ENCODE peak calls at places on chromosome 4, in four cellular contexts. M, R, L and F are unnamed samples.

GRCh38 chr4:1398686-1399507 is 7.3 kb downstream of the NKX1-1 start:
- DNase-seq in M (peak), R (no peak), L (no peak), F (no peak)

GRCh38 chr4:1948892-1949436 is 59.8 kb downstream of the NELFA start:
- DNase-seq in M (no peak), R (no peak), L (no peak), F (no peak)

GRCh38 chr4:34953145-34953799 is 1291.0 kb downstream of the ARAP2 start:
- DNase-seq in M (no peak), R (no peak), L (no peak), F (no peak)

GRCh38 chr4:54902261-54902660 is 223.1 kb downstream of the KDR start:
- DNase-seq in M (no peak), R (peak), L (no peak), F (peak)

GRCh38 chr4:87235020-87235671 is 14.7 kb upstream of the KLHL8 start:
- DNase-seq in M (no peak), R (peak), L (no peak), F (no peak)

GRCh38 chr4:174314770-174315169 is 31.1 kb downstream of the CEP44 start:
- DNase-seq in M (no peak), R (peak), L (no peak), F (no peak)

GRCh38 chr4:9999956-10000551 is 21.2 kb downstream of the SLC2A9 start:
- DNase-seq in M (no peak), R (peak), L (no peak), F (no peak)

GRCh38 chr4:71195932-71196331 is 142.9 kb upstream of the SLC4A4 start:
- DNase-seq in M (no peak), R (peak), L (no peak), F (no peak)

GRCh38 chr4:113292371-113293042 is 243.1 kb downstream of the ANK2 start:
- DNase-seq in M (no peak), R (peak), L (no peak), F (no peak)

GRCh38 chr4:44916406-44916805 is 190.1 kb upstream of the GNPDA2 start:
- DNase-seq in M (no peak), R (no peak), L (no peak), F (no peak)

GRCh38 chr4:154781126-154781982 is at the start of gene RBM46:
- DNase-seq in M (no peak), R (no peak), L (no peak), F (no peak)

GRCh38 chr4:26321326-26322276 is 787 bp downstream of the RBPJ start:
- DNase-seq in M (no peak), R (peak), L (peak), F (no peak)

GRCh38 chr4:183129675-183130074 is 30.6 kb downstream of the WWC2 start:
- DNase-seq in M (no peak), R (no peak), L (no peak), F (no peak)

GRCh38 chr4:139920552-139920951 is 233.4 kb downstream of the MAML3 start:
- DNase-seq in M (no peak), R (no peak), L (no peak), F (no peak)

GRCh38 chr4:87961993-87962791 is 13.3 kb upstream of the SPP1 start:
- DNase-seq in M (no peak), R (peak), L (no peak), F (no peak)

GRCh38 chr4:144750348-144750747 is 104.4 kb downstream of the HHIP start:
- DNase-seq in M (no peak), R (no peak), L (no peak), F (no peak)

GRCh38 chr4:152808670-152809069 is 28.9 kb downstream of the ARFIP1 start:
- DNase-seq in M (no peak), R (no peak), L (no peak), F (no peak)

GRCh38 chr4:39521253-39521908 is 5.9 kb downstream of the UGDH start:
- DNase-seq in M (no peak), R (peak), L (no peak), F (no peak)

GRCh38 chr4:7917669-7918068 is 22.0 kb downstream of the AFAP1 start:
- DNase-seq in M (no peak), R (no peak), L (no peak), F (no peak)

GRCh38 chr4:140061194-140061593 is 92.8 kb downstream of the MAML3 start:
- DNase-seq in M (no peak), R (peak), L (no peak), F (no peak)

GRCh38 chr4:82463221-82463620 is 32.8 kb downstream of the ENOPH1 start:
- DNase-seq in M (no peak), R (no peak), L (no peak), F (peak)

GRCh38 chr4:161663844-161664243 is 500.0 kb downstream of the FSTL5 start:
- DNase-seq in M (no peak), R (no peak), L (no peak), F (no peak)

GRCh38 chr4:108240356-108240755 is 71.6 kb upstream of the LEF1 start:
- DNase-seq in M (no peak), R (peak), L (no peak), F (no peak)

GRCh38 chr4:177128306-177128705 is 181.4 kb upstream of the NEIL3 start:
- DNase-seq in M (no peak), R (peak), L (no peak), F (no peak)

GRCh38 chr4:72136429-72136828 is 104.6 kb downstream of the NPFFR2 start:
- DNase-seq in M (no peak), R (no peak), L (no peak), F (no peak)

GRCh38 chr4:2297606-2298517 is 36.0 kb upstream of the MXD4 start:
- DNase-seq in M (peak), R (no peak), L (no peak), F (no peak)

GRCh38 chr4:40704073-40704472 is 45.7 kb upstream of the NSUN7 start:
- DNase-seq in M (no peak), R (no peak), L (no peak), F (no peak)

GRCh38 chr4:112589207-112589606 is 47.5 kb downstream of the ZGRF1 start:
- DNase-seq in M (no peak), R (peak), L (no peak), F (no peak)

GRCh38 chr4:108395786-108396185 is 224.6 kb upstream of the RPL34 start:
- DNase-seq in M (no peak), R (no peak), L (no peak), F (peak)

GRCh38 chr4:54912155-54912554 is 213.2 kb downstream of the KDR start:
- DNase-seq in M (no peak), R (no peak), L (no peak), F (peak)

GRCh38 chr4:83438719-83439118 is 16.9 kb downstream of the HELQ start:
- DNase-seq in M (no peak), R (no peak), L (no peak), F (no peak)

GRCh38 chr4:38078590-38079381 is 118.6 kb downstream of the PTTG2 start:
- DNase-seq in M (no peak), R (peak), L (no peak), F (no peak)

GRCh38 chr4:100288167-100288566 is 97.9 kb upstream of the DDIT4L start:
- DNase-seq in M (no peak), R (peak), L (no peak), F (no peak)

GRCh38 chr4:140019619-140020367 is 134.2 kb downstream of the MAML3 start:
- DNase-seq in M (no peak), R (no peak), L (no peak), F (no peak)

GRCh38 chr4:101823864-101824263 is 33.3 kb downstream of the BANK1 start:
- DNase-seq in M (no peak), R (no peak), L (no peak), F (no peak)

GRCh38 chr4:51885371-51885770 is 42.4 kb downstream of the DCUN1D4 start:
- DNase-seq in M (no peak), R (peak), L (no peak), F (no peak)

GRCh38 chr4:78591404-78591803 is 39.8 kb downstream of the ANXA3 start:
- DNase-seq in M (no peak), R (no peak), L (no peak), F (no peak)

DNA sequence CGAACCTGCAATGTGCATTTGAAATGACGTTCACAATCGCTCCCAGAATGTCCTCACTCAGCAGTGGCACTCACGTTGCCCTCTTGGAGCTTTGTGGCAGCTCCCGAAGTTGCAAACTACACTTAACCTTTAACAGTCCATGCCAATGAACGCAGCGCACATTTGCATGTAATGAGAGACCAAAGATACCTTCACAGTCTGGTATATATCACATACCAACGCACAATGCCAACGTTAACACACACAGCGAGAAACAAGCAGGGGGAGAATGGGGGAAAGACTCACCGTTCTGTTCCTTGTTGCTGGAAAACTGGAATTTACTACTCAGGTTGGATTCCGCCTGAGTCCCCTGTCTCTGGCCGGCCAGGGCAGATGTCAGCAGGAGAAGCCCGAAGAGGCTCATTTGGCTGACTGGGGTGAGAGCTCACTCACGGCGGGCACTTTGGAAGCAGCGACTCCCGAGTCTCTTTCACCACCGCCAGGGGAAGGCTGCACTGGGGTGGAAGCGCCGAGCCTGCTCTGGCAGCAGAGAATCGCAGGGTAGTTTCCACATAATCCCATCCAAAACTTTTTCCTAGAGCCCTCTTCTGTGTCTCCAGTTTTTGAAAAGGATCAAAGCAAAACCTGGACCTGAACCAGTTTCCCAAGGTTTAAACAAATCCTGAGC is 965 bp downstream of the PDGFC start:
- DNase-seq in M (no peak), R (peak), L (peak), F (peak)
- TF ChIP-seq POLR2A in M (no peak), R (no peak), L (peak), F (no peak)

GRCh38 chr4:6610856-6611430 is 29.5 kb upstream of the MRFAP1 start:
- DNase-seq in M (no peak), R (no peak), L (no peak), F (no peak)

GRCh38 chr4:6616087-6616995 is 24.1 kb upstream of the MRFAP1 start:
- DNase-seq in M (no peak), R (no peak), L (no peak), F (no peak)

GRCh38 chr4:6612961-6613675 is 27.4 kb upstream of the MRFAP1 start:
- DNase-seq in M (no peak), R (no peak), L (no peak), F (no peak)

GRCh38 chr4:6614701-6615230 is 25.7 kb upstream of the MRFAP1 start:
- DNase-seq in M (no peak), R (no peak), L (no peak), F (no peak)

DNA sequence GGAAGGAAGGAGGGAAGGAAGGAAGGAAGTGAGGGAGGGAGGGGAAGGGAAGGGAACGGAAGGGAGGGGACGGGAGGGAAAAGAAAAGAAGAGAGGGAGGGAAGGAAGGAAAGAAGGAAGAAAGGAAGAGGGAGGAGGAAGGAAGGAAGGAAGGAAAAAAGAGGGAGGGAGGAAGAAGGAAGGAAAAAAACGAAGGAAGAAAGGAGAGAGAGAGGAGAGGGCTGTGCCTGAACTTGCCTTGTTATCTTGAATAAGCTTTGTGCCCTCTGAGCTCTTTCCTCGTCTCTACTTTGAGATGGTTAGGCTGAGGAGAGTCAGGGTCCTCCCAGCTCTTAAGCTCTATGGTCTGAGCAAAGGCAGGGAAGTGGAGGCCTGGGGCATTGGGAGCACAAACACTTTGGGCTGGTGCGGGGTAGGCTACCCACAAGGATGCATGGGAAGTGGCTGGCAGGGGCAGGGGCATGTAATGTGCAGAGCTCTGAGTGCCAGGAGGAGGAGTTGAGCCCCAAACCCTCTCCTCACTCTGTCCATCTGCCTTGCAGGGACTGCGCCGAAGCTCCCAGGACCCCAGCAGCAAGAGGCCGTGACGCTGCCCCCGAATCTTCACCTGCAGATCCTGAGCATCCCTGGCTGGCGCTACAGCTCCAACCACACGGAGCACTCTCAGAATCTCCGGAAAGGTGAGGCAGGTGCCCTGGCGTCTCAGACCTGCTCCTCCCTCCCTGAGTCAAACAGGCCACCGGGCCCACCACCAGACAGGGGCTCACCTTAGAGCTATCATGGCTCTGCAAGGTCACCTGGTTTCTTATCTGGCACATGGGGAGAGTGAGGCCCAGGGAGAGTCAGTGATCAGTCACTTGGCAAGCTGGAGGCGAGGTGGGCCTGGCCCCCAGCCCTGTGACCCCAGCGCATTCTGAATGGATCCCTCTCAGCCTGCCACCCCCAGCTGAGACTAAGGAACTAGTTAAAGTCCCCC is 26.5 kb upstream of the MRFAP1 start:
- DNase-seq in M (no peak), R (no peak), L (no peak), F (no peak)
- TF ChIP-seq POLR2A in M (no peak), R (no peak), L (no peak), F (no peak)

GRCh38 chr4:186775867-186776266 is 52.2 kb upstream of the FAT1 start:
- DNase-seq in M (no peak), R (peak), L (no peak), F (no peak)
- TF ChIP-seq POLR2A in M (no peak), R (no peak), L (no peak), F (no peak)

DNA sequence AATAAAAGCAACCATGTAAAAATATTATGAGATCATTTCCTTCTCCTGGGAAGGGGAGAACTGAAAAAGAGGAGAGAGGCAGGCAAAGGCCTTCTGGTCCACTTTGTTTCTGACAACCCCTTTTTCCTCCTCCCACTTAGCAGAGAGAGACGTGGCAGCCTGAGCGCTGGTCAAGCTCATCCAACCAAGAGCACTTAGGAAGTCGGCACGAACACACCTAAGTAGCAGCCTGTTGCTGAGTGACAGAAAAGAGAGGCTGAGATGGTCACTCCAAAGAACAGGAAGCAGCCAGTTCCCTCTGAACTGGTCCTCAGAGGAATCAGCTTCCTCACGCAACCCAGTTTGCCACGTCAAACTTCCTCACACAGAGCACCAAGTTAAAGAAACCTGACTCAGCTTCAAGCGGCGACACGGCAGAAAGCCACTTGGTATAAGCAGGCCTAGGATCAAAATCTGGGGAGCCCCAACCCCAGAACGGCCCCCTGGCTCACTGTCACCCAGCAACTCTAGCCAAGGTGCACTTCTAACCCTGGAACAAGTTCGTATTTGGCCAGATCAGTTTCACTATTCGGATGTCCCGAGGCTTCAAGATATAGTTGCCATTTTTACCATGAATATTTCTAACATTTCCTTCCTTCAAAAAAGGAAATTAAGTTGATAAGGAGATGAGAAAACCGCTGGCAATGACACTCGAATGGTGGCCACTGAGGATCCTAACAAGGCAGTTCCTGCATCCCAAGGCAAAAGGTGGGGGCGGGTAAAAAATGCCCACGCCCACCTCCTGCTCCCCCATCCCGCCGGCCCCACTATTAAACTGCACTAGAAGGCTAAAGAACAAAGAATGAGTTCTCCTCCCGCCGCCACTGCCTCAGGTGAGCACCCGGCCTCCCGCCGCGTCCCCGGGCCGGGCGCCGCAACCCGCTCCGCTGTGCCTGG is 698 bp downstream of the SEC24D start:
- DNase-seq in M (no peak), R (peak), L (peak), F (peak)
- TF ChIP-seq POLR2A in M (peak), R (peak), L (peak), F (no peak)

GRCh38 chr4:119046263-119046662 is 89.4 kb upstream of the MYOZ2 start:
- DNase-seq in M (no peak), R (no peak), L (peak), F (no peak)
- TF ChIP-seq POLR2A in M (no peak), R (no peak), L (no peak), F (no peak)

DNA sequence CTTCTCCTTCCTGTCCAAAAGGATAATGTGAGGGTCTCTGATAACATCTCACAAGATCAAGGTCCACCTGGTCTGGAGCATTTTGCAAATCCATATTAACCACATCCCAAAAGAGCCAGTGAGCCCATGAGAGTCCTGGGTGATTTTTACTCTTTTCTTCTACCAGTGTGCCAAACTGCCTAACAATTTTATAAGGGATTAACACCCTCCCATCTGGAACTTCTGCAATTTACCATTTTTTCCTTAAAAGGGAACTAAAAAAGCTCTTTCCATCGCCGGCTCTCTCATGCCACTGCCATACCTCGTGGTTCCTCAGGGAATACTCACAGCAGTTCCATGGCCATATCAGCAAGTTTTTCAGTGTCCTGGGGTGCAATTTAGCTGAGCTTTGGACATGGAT is 55.7 kb downstream of the SEPSECS start:
- DNase-seq in M (no peak), R (no peak), L (no peak), F (peak)
- TF ChIP-seq POLR2A in M (no peak), R (no peak), L (no peak), F (no peak)

DNA sequence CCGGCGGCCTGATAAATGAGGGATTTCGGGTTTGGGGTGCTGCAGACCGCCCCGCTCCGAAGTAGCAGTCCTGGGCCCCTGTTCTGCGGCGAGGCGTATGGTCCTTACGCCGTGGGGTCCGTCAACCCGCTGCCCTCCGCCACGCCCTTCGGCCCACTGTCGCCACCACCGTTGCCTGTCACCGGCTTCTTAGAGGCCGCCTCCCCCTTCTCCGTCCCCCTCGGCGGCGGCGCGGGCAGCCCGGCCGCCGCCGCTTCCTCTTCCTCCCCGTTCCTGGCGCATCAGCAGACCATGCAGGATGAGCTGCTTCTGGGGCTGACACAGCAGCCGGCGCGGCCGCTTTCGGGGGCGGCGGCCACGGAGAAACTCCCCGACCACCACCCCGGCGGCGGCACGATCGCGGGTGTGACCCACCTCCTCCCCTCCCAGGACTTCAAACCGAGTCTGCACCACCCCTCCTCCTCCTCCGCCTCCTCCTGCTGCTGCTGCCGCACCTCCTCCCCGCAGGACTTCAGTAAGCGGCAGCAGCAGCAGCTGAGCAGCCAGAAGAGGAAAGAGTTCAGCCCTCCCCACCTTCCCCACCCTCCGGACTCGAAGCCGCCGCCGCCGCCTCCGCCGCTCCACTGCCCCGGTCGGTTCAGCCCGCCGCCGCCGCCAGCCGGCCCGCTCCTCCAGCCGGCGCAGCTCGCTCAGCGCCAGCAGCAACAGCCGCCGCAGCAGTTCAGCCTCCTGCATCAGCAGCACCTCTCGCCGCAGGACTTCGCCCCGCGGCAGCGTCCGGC is 569 bp downstream of the CPEB2 start:
- DNase-seq in M (peak), R (peak), L (peak), F (peak)
- TF ChIP-seq POLR2A in M (peak), R (peak), L (peak), F (peak)